ENCODE peak calls at places on chromosomes 5 and 9, in four cellular contexts. H is spleen, S is Karpas-422, B is coronary artery. J is an unnamed sample.

GRCh38 chr9:97564291-97565175 is 63.1 kb downstream of the TMOD1 start:
- DNase-seq in H (peak), S (no peak), B (peak), J (no peak)

GRCh38 chr5:57887851-57888621 is 405.4 kb upstream of the ACTBL2 start:
- DNase-seq in H (no peak), S (peak), B (no peak), J (no peak)

GRCh38 chr5:35884125-35884788 is 27.6 kb downstream of the IL7R start:
- DNase-seq in H (no peak), S (no peak), B (no peak), J (no peak)

GRCh38 chr5:138874771-138875628 is at the start of gene LRRTM2:
- DNase-seq in H (no peak), S (no peak), B (no peak), J (no peak)

GRCh38 chr5:141491323-141492167 is 2.7 kb downstream of the PCDHGC5 start:
- DNase-seq in H (no peak), S (no peak), B (peak), J (no peak)

GRCh38 chr5:141960018-141960417 is 2.0 kb upstream of the PCDH12 start:
- DNase-seq in H (peak), S (peak), B (no peak), J (no peak)

GRCh38 chr5:175775416-175775815 is 96.0 kb upstream of the CPLX2 start:
- DNase-seq in H (no peak), S (no peak), B (no peak), J (no peak)

GRCh38 chr9:101671567-101671966 is 66.9 kb downstream of the GRIN3A start:
- DNase-seq in H (no peak), S (no peak), B (no peak), J (no peak)

GRCh38 chr5:148569948-148570347 is 84.4 kb downstream of the HTR4 start:
- DNase-seq in H (no peak), S (no peak), B (no peak), J (no peak)

GRCh38 chr5:127934791-127935256 is 148.7 kb upstream of the SLC12A2 start:
- DNase-seq in H (no peak), S (no peak), B (no peak), J (no peak)

GRCh38 chr5:1125030-1125357 is 13.1 kb upstream of the SLC12A7 start:
- DNase-seq in H (no peak), S (no peak), B (no peak), J (no peak)

GRCh38 chr9:3200331-3200774 is 325.4 kb downstream of the RFX3 start:
- DNase-seq in H (no peak), S (no peak), B (no peak), J (no peak)

GRCh38 chr9:83379045-83379444 is 159.2 kb downstream of the FRMD3 start:
- DNase-seq in H (no peak), S (no peak), B (no peak), J (no peak)

GRCh38 chr9:20238921-20239320 is 383.4 kb downstream of the MLLT3 start:
- DNase-seq in H (no peak), S (no peak), B (no peak), J (no peak)
- H3K4me3 ChIP-seq in H (no peak), S (no peak), B (no peak), J (no peak)

GRCh38 chr5:16740046-16740445 is 123.2 kb upstream of the RETREG1 start:
- DNase-seq in H (no peak), S (no peak), B (no peak), J (no peak)
- H3K4me3 ChIP-seq in H (no peak), S (no peak), B (peak), J (no peak)

DNA sequence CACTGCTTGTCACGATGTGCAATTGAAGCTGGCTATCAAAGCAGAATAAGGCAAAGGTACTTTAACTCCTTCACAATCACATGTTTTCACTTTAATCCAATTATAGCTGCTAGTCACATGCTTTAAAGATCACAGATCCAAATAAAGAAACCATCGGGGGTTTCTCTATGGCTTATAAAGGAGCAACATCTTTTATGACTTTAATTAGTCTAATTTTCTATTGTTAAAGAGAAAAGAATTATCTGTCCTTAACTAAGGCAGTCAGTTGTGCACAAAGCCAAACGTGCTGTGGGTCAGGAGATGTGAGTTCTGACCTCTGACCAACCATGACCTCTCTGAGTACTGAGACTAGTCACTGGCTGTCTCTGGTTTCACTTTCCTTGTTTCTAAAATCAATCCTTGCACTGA is 561.1 kb downstream of the RAB3C start:
- DNase-seq in H (no peak), S (no peak), B (no peak), J (no peak)
- H3K4me3 ChIP-seq in H (no peak), S (no peak), B (no peak), J (no peak)

GRCh38 chr5:98777295-98777694 is 3.8 kb downstream of the RGMB start:
- DNase-seq in H (no peak), S (no peak), B (no peak), J (no peak)

GRCh38 chr5:98773464-98774191 is at the start of gene RGMB:
- DNase-seq in H (peak), S (peak), B (peak), J (peak)

GRCh38 chr5:98775246-98775961 is 1.9 kb downstream of the RGMB start:
- DNase-seq in H (no peak), S (no peak), B (no peak), J (no peak)

GRCh38 chr5:98774192-98775046 is 956 bp downstream of the RGMB start:
- DNase-seq in H (peak), S (peak), B (peak), J (peak)

DNA sequence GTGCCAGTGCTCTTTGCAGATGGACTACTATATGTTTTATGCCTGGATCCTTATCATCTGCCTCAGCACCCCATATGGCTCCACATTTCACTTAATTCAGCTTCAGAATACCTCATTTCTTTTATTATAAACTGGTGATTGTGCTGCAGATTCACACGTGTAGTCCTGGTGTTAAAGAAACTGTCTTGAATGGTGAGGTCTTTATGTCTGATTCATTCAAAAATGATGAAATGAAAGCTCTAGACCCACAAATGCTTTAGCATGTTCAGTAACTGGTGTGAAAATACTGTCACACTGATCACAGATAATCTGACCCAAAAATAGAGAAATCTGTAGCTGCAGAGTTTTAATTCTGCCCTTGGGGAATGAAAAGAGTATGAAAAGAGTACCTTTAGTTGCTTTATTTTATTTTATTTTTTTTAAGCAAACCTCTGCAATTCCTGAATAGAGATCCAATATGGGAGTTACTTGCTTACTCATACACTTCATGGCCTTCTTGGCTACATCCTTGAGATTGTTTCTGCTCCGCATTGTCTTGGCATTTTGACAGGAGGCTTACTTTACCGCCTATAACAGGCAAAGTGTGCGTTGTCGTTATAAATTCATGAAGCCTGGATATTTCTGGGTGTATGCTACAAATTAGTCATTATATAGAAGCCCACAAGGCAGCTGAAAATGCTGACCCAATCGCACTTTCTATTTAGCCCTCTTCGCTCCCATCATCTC is 2.7 kb downstream of the RGMB start:
- DNase-seq in H (no peak), S (no peak), B (no peak), J (no peak)
- H3K4me3 ChIP-seq in H (no peak), S (no peak), B (peak), J (no peak)

DNA sequence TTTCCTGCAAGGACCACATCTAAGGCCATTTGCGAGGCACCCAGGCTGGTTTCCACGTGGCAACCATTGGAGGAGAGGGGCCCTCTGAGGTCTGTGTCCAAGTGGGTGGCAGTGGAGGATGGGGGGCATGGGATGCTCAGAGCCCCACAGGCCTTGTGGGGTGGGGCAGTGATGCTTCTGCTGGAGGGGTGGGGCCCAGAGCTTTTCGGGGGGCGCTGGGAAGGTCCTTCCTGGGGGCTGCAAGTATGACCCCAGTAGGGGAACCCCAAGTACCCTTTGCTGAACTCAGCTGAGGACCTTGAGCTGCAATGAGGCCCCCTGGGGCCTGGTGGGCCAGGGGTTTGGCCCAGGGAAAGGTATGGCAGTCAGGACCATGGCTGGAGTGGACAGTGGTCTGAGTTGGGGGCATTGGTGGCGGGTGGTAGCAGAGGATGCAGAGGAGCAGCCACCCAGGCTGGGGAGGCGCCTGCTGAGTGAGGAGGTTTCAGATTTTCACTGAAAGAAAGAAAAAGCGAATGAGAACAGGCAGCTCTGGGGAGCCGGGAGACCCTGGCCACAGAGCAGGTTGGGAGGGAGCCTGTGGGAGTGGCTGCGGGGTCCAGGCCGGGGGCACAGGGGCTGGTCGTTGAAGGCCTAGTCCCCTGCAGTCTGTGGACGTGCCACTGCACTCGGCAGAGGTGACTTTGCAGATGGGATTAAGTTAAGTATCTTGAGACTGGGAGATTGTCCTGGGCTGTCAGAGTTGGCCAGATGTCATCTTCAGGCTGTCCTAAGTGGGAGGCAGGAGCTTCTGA is 19.2 kb downstream of the WNK2 start:
- DNase-seq in H (peak), S (no peak), B (no peak), J (peak)
- H3K4me3 ChIP-seq in H (no peak), S (no peak), B (no peak), J (no peak)

DNA sequence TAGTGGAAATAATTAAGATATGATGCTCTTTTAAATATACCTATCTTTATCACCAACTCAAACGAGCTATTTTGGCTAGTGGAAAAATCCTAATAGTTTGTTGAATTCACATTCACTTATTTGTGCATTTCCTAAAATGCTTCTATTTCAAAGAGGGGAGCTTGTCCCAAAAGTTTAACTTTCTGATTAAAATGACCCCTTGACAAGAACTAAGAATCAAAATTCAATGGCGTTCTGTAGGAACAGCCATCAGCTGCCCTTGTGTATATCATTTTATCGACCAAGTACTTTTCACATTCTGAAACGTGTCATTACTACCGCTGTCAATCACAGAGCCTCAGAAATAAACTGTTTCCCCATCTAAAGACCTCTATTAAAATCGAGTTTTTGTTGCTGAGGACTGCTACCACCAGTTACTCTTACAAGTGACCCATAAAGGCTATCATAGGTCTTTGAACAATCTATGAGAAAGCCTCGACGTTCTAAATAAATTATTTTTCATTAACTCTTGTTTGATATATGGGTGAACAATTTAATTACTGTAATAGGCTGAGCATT is 1.5 kb upstream of the FOXD1 start:
- DNase-seq in H (no peak), S (no peak), B (no peak), J (no peak)
- H3K4me3 ChIP-seq in H (no peak), S (no peak), B (no peak), J (no peak)

DNA sequence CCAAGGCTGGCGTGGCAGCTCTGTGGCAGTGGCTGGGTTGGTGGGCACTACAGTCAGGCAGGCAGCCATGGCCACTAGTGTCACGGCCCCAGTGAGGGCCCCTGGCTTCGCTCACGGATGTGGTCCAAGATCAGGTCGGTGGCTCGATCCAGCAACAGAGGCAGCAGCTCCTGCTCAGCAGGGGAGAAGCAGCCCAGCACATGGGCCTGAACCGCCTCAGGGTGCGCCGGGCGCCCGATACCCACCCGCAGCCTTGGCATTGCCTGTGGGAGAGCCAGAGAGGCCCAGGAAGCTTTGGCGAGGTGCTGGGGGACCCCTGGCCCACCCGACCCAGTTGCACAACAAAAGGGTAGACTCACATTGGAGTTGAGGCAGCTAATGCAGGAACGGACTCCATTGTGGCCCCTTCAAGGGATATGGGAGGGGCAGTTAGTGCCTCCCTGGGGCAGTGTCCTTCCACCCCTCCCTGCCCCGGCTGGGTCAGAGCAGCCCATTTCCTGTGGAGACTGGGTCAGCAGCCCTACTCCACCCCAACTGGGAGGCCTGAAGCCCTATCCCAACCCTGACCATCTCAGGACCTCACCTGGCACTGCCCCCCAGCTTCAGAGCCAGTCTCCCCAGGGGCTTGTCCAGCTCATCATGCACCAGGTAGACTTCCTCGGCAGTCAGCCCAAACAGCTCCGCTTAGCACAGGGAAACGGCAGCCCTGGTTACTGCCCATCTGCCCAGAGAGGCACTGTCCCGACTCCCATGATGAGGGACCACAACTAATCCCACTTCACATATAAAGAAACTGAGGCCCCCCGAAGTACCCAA is 1.2 kb downstream of the PTRH1 start:
- DNase-seq in H (peak), S (no peak), B (no peak), J (no peak)
- H3K4me3 ChIP-seq in H (peak), S (peak), B (peak), J (peak)

DNA sequence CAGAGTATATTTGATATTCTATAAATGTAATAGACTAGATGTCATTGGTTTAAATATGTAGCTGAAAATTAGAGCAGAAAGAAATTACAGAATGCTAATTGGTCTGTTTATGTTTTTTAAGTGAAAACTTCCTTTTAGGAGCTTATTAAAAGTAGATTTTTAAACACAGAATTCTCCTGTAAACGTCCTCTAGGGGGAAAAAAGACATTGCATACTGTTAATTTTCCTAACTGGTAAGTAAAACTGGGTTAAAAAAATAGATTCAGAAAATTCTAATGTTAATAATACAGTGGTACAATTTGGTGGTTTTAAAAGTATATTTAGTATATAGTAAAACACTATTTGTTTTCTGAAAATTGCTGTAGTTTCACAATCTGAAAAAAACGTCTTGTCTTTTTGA is 59.8 kb downstream of the ZCCHC7 start:
- DNase-seq in H (no peak), S (no peak), B (no peak), J (no peak)
- H3K4me3 ChIP-seq in H (no peak), S (no peak), B (no peak), J (no peak)

GRCh38 chr9:2013688-2014087 is 1.5 kb upstream of the SMARCA2 start:
- DNase-seq in H (no peak), S (no peak), B (no peak), J (no peak)
- H3K4me3 ChIP-seq in H (peak), S (peak), B (peak), J (no peak)